ENCODE peak calls at places on chromosomes 5 and 9, in six cellular contexts. I is HS-5; Y is EL; E is NCI-H2081; P is stimulated activated CD8-positive, alpha-beta memory T cell treated with anti-CD3 and anti-CD28 coated beads, Interleukin-2, amount 100 ng/mL, for 1 hour; G is hypothalamus. O is an unnamed sample.

GRCh38 chr9:35074141-35074540 is 1.7 kb upstream of the VCP start:
- DNase-seq in I (no peak), Y (no peak), E (no peak), P (no peak), G (no peak), O (no peak)

GRCh38 chr5:83899351-83899970 is 178.8 kb upstream of the HAPLN1 start:
- DNase-seq in I (peak), Y (peak), E (no peak), P (no peak), G (no peak), O (no peak)

GRCh38 chr5:58622884-58623871 is 40.3 kb downstream of the RAB3C start:
- DNase-seq in I (no peak), Y (no peak), E (no peak), P (no peak), G (no peak), O (no peak)

GRCh38 chr9:131469369-131469768 is 33.3 kb upstream of the POMT1 start:
- DNase-seq in I (no peak), Y (no peak), E (no peak), P (no peak), G (no peak), O (no peak)

GRCh38 chr5:95988094-95988493 is 26.4 kb upstream of the ELL2 start:
- DNase-seq in I (no peak), Y (no peak), E (no peak), P (no peak), G (no peak), O (no peak)

GRCh38 chr9:70477146-70477745 is 62.8 kb upstream of the KLF9 start:
- DNase-seq in I (peak), Y (peak), E (no peak), P (no peak), G (no peak), O (no peak)

GRCh38 chr5:179410291-179411160 is 65.3 kb upstream of the ADAMTS2 start:
- DNase-seq in I (no peak), Y (no peak), E (no peak), P (no peak), G (no peak), O (no peak)

GRCh38 chr9:88187631-88188030 is 49.4 kb upstream of the SPATA31C2 start:
- DNase-seq in I (no peak), Y (no peak), E (no peak), P (no peak), G (no peak), O (no peak)

GRCh38 chr5:137900925-137901817 is 11.9 kb downstream of the PKD2L2 start:
- DNase-seq in I (no peak), Y (no peak), E (no peak), P (no peak), G (no peak), O (no peak)

GRCh38 chr9:93893899-93894690 is 61.1 kb downstream of the BARX1 start:
- DNase-seq in I (no peak), Y (no peak), E (no peak), P (no peak), G (no peak), O (no peak)

GRCh38 chr5:121350493-121350892 is 501.2 kb upstream of the FTMT start:
- DNase-seq in I (peak), Y (peak), E (no peak), P (no peak), G (no peak), O (no peak)

GRCh38 chr5:37576496-37576895 is 197.4 kb downstream of the WDR70 start:
- DNase-seq in I (no peak), Y (no peak), E (no peak), P (no peak), G (no peak), O (no peak)

GRCh38 chr5:135243194-135244191 is 155.5 kb downstream of the MACROH2A1 start:
- DNase-seq in I (no peak), Y (no peak), E (no peak), P (no peak), G (no peak), O (no peak)